ENCODE peak calls at places on chromosomes 11 and 22, in four cellular contexts. One of them, this sample, is unnamed.

GRCh38 chr22:27347951-27348350 is 453.6 kb downstream of the MN1 start:
- DNase-seq in A549: no peak
- DNase-seq in brain microvascular endothelial cell: no peak
- DNase-seq in HT1080: no peak
- DNase-seq in this sample: no peak

GRCh38 chr22:27632451-27633295 is 168.9 kb downstream of the MN1 start:
- DNase-seq in A549: no peak
- DNase-seq in brain microvascular endothelial cell: no peak
- DNase-seq in HT1080: no peak
- DNase-seq in this sample: no peak

GRCh38 chr22:20017622-20017958 is 967 bp upstream of the ARVCF start:
- DNase-seq in A549: no peak
- DNase-seq in brain microvascular endothelial cell: no peak
- DNase-seq in HT1080: no peak
- DNase-seq in this sample: no peak

GRCh38 chr11:102085864-102086551 is 24.2 kb upstream of the YAP1 start:
- DNase-seq in A549: peak
- DNase-seq in brain microvascular endothelial cell: peak
- DNase-seq in HT1080: no peak
- DNase-seq in this sample: no peak

GRCh38 chr11:19656140-19656541 is 56.5 kb upstream of the NAV2 start:
- DNase-seq in A549: no peak
- DNase-seq in brain microvascular endothelial cell: no peak
- DNase-seq in HT1080: no peak
- DNase-seq in this sample: no peak

GRCh38 chr22:41310336-41310735 is 9.0 kb downstream of the ZC3H7B start:
- DNase-seq in A549: no peak
- DNase-seq in brain microvascular endothelial cell: no peak
- DNase-seq in HT1080: no peak
- DNase-seq in this sample: no peak

GRCh38 chr11:85805387-85805786 is 5.6 kb downstream of the SYTL2 start:
- DNase-seq in A549: no peak
- DNase-seq in brain microvascular endothelial cell: no peak
- DNase-seq in HT1080: peak
- DNase-seq in this sample: no peak

GRCh38 chr11:62578541-62578940 is 4.8 kb upstream of the EEF1G start:
- DNase-seq in A549: no peak
- DNase-seq in brain microvascular endothelial cell: no peak
- DNase-seq in HT1080: no peak
- DNase-seq in this sample: no peak

GRCh38 chr22:18101536-18101935 is 9.1 kb upstream of the TUBA8 start:
- DNase-seq in A549: no peak
- DNase-seq in brain microvascular endothelial cell: no peak
- DNase-seq in HT1080: no peak
- DNase-seq in this sample: no peak

GRCh38 chr11:121235057-121235456 is 57.5 kb upstream of the SC5D start:
- DNase-seq in A549: no peak
- DNase-seq in brain microvascular endothelial cell: no peak
- DNase-seq in HT1080: no peak
- DNase-seq in this sample: no peak

GRCh38 chr11:121895919-121896318 is 220.1 kb downstream of the BLID start:
- DNase-seq in A549: no peak
- DNase-seq in brain microvascular endothelial cell: no peak
- DNase-seq in HT1080: peak
- DNase-seq in this sample: no peak

GRCh38 chr11:28342704-28343103 is 234.5 kb downstream of the METTL15 start:
- DNase-seq in A549: peak
- DNase-seq in brain microvascular endothelial cell: no peak
- DNase-seq in HT1080: no peak
- DNase-seq in this sample: peak

GRCh38 chr22:30309981-30310672 is 16.6 kb downstream of the TBC1D10A start:
- DNase-seq in A549: no peak
- DNase-seq in brain microvascular endothelial cell: no peak
- DNase-seq in HT1080: no peak
- DNase-seq in this sample: no peak

GRCh38 chr11:65650547-65651338 is 12.0 kb downstream of the RELA start:
- DNase-seq in A549: no peak
- DNase-seq in brain microvascular endothelial cell: no peak
- DNase-seq in HT1080: no peak
- DNase-seq in this sample: no peak

GRCh38 chr22:48906177-48906835 is 921.4 kb downstream of the BRD1 start:
- DNase-seq in A549: no peak
- DNase-seq in brain microvascular endothelial cell: no peak
- DNase-seq in HT1080: no peak
- DNase-seq in this sample: no peak

GRCh38 chr11:126511475-126512115 is 156.1 kb downstream of the ST3GAL4 start:
- DNase-seq in A549: no peak
- DNase-seq in brain microvascular endothelial cell: no peak
- DNase-seq in HT1080: no peak
- DNase-seq in this sample: no peak

GRCh38 chr22:45240137-45240809 is 421 bp downstream of the KIAA0930 start:
- DNase-seq in A549: no peak
- DNase-seq in brain microvascular endothelial cell: no peak
- DNase-seq in HT1080: no peak
- DNase-seq in this sample: no peak

GRCh38 chr11:118634435-118635236 is 27.2 kb downstream of the PHLDB1 start:
- DNase-seq in A549: no peak
- DNase-seq in brain microvascular endothelial cell: no peak
- DNase-seq in HT1080: no peak
- DNase-seq in this sample: no peak